ENCODE peak calls at places on chromosomes 4 and X, in four cellular contexts. Z is RWPE1, L is fibroblast of mammary gland, X is AG04450. A is an unnamed sample.

GRCh38 chr4:52836653-52837052 is 25.5 kb upstream of the RASL11B start:
- DNase-seq in Z (no peak), L (peak), X (no peak), A (no peak)

GRCh38 chr4:3708103-3708510 is 58.1 kb upstream of the ADRA2C start:
- DNase-seq in Z (no peak), L (peak), X (no peak), A (no peak)

GRCh38 chr4:102687373-102687981 is 73.3 kb downstream of the MANBA start:
- DNase-seq in Z (peak), L (peak), X (no peak), A (peak)

GRCh38 chrX:55056820-55057690 is 17.8 kb upstream of the PAGE2B start:
- DNase-seq in Z (no peak), L (peak), X (no peak), A (no peak)

GRCh38 chrX:826448-826847 is 195.9 kb downstream of the SHOX start:
- DNase-seq in Z (no peak), L (peak), X (no peak), A (no peak)

GRCh38 chr4:114563536-114564315 is 34.9 kb upstream of the UGT8 start:
- DNase-seq in Z (no peak), L (no peak), X (no peak), A (peak)

GRCh38 chr4:188092824-188093223 is 16.6 kb downstream of the TRIML2 start:
- DNase-seq in Z (peak), L (no peak), X (no peak), A (no peak)

GRCh38 chr4:83618431-83618830 is 82.5 kb downstream of the GPAT3 start:
- DNase-seq in Z (peak), L (peak), X (peak), A (peak)

GRCh38 chr4:180437601-180438000 is 1805.6 kb upstream of the TENM3 start:
- DNase-seq in Z (no peak), L (no peak), X (no peak), A (no peak)

GRCh38 chr4:145012841-145013240 is 85.2 kb downstream of the ANAPC10 start:
- DNase-seq in Z (no peak), L (peak), X (no peak), A (peak)

GRCh38 chr4:10025230-10025806 is 4.0 kb upstream of the SLC2A9 start:
- DNase-seq in Z (no peak), L (no peak), X (no peak), A (no peak)

GRCh38 chrX:109172091-109172602 is 309.7 kb downstream of the GUCY2F start:
- DNase-seq in Z (no peak), L (no peak), X (no peak), A (no peak)

DNA sequence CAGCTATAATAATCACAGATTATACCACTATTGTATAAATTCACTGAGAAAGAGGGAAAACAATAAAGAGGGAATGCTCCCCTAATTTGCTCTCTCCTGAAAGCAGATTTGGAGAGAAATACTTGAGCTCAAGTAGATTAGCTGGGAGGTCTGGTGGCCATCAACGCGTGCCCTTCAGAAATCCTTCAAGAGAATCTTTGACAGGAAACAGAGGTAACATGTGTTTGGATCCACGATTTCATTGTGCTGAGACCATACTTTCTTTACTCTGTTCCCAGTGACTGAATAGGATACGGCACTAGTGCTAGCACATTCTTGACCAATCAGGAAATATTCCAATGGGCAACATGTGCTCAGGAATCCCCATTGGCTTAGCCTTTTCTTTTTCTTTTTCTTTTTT is 1395.3 kb downstream of the RAPGEF2 start:
- DNase-seq in Z (no peak), L (no peak), X (no peak), A (no peak)
- TF ChIP-seq CTCF in Z (no peak), L (no peak), X (no peak), A (no peak)

DNA sequence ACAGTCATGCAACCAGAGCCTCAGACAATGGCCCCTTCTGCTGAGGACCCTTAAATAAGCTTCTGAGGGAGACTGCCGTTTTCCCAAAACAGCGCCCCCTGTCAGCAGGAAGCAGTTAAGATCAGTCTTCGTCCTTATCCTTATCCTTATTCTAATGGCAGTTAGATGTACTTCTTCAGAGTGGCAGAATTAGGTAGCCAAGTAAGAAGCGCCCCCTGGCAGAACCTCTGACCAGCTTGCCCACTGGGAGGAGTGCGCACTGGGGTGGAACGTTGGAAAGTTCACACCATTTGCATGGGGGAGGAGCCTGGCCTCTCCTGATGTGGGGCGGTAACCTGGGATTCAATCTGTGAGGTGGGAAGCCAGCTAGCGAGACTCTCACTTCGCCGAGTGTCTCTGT is 133.6 kb upstream of the QRFPR start:
- DNase-seq in Z (no peak), L (no peak), X (no peak), A (no peak)
- TF ChIP-seq CTCF in Z (no peak), L (peak), X (no peak), A (peak)

GRCh38 chrX:36897690-36898089 is 110.5 kb upstream of the FAM47C start:
- DNase-seq in Z (no peak), L (no peak), X (no peak), A (no peak)

DNA sequence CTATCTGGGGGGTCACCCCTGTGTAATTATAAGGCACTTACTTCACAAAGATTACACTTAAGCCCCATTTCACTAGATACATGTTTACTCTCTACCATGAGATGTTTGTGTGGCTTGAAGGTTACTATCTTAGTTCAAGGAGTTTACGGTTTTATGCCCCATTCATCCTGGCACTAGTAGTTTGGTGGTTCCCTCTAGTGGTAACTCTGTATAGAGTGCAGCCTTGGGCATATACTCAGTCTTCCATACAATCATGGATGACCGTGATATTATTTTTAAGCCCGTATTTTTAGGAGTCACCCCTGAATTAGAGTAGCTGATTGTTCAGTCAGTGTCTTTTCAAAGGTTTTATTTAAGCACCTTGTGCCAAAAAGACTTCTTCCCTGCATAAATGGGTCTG is 109.9 kb upstream of the FAM47C start:
- DNase-seq in Z (no peak), L (peak), X (no peak), A (no peak)
- TF ChIP-seq CTCF in Z (peak), L (peak), X (peak), A (peak)

DNA sequence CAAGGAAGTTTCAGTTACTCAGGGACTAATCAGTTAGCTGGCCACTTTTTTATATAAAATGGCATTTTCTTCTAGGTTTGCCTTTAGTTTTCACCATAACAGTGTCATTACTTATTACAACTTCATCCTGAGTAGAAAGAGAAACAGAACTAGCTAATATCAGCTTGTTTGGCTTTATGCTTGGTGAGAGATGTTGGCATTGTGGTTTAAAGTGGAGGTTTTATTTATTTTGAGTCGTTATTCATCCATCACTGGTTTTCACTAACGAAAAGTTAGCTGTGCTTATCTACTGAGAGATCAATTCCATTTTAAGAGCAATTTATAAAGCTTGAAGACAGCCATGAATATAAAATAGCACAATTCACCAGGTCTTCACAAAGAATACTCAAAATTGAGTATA is 714.5 kb downstream of the GRID2 start:
- DNase-seq in Z (no peak), L (no peak), X (no peak), A (no peak)
- TF ChIP-seq CTCF in Z (no peak), L (no peak), X (no peak), A (no peak)

A was measured in epithelial cell of proximal tubule.